ENCODE peak calls at places on chromosomes 3 and 15, in ten cellular contexts. I, D, R, S, W, P, C, O, K and Z are unnamed samples.

GRCh38 chr15:92968926-92969664 is 69.0 kb downstream of the CHD2 start:
- DNase-seq in I (no peak), D (no peak), R (no peak), S (no peak), W (no peak), P (no peak), C (no peak), O (no peak), K (no peak), Z (peak)

GRCh38 chr3:67305160-67305559 is 307.1 kb downstream of the KBTBD8 start:
- DNase-seq in I (no peak), D (no peak), R (no peak), S (no peak), W (no peak), P (no peak), C (no peak), O (no peak), K (no peak), Z (no peak)

GRCh38 chr3:73056365-73057150 is 4.9 kb upstream of the EBLN2 start:
- DNase-seq in I (peak), D (no peak), R (peak), S (peak), W (no peak), P (no peak), C (no peak), O (no peak), K (no peak), Z (no peak)

GRCh38 chr15:65916041-65916663 is 46.9 kb downstream of the RAB11A start:
- DNase-seq in I (no peak), D (no peak), R (no peak), S (no peak), W (no peak), P (no peak), C (no peak), O (no peak), K (no peak), Z (no peak)

GRCh38 chr3:43894176-43895049 is 203.7 kb downstream of the ABHD5 start:
- DNase-seq in I (peak), D (no peak), R (peak), S (peak), W (no peak), P (no peak), C (no peak), O (peak), K (peak), Z (peak)

GRCh38 chr15:22884344-22884743 is 45.9 kb downstream of the NIPA2 start:
- DNase-seq in I (peak), D (no peak), R (no peak), S (no peak), W (no peak), P (no peak), C (no peak), O (no peak), K (no peak), Z (no peak)

GRCh38 chr15:35089556-35089955 is 4.5 kb upstream of the NANOGP8 start:
- DNase-seq in I (no peak), D (no peak), R (no peak), S (no peak), W (no peak), P (no peak), C (no peak), O (no peak), K (no peak), Z (no peak)

GRCh38 chr3:59783468-59783988 is 733.7 kb upstream of the CFAP20DC start:
- DNase-seq in I (no peak), D (no peak), R (no peak), S (no peak), W (no peak), P (no peak), C (no peak), O (no peak), K (no peak), Z (no peak)

GRCh38 chr15:80800067-80800466 is 20.9 kb downstream of the CEMIP start:
- DNase-seq in I (no peak), D (no peak), R (no peak), S (no peak), W (no peak), P (no peak), C (no peak), O (no peak), K (no peak), Z (no peak)

GRCh38 chr3:116059421-116060096 is 385.7 kb downstream of the LSAMP start:
- DNase-seq in I (peak), D (peak), R (peak), S (peak), W (peak), P (no peak), C (no peak), O (peak), K (no peak), Z (peak)

GRCh38 chr15:40847225-40847961 is 3.5 kb downstream of the SPINT1 start:
- DNase-seq in I (peak), D (peak), R (no peak), S (no peak), W (no peak), P (no peak), C (peak), O (peak), K (peak), Z (peak)

GRCh38 chr15:39581501-39582285 is 814 bp downstream of the THBS1 start:
- DNase-seq in I (peak), D (no peak), R (peak), S (peak), W (peak), P (no peak), C (peak), O (no peak), K (peak), Z (peak)

GRCh38 chr15:40978141-40978540 is 24.9 kb downstream of the CHAC1 start:
- DNase-seq in I (no peak), D (no peak), R (no peak), S (no peak), W (no peak), P (no peak), C (no peak), O (no peak), K (no peak), Z (no peak)

GRCh38 chr3:64865872-64866588 is 178.2 kb upstream of the ADAMTS9 start:
- DNase-seq in I (no peak), D (peak), R (no peak), S (no peak), W (no peak), P (no peak), C (no peak), O (no peak), K (no peak), Z (no peak)

GRCh38 chr3:64859625-64860590 is 172.1 kb upstream of the ADAMTS9 start:
- DNase-seq in I (no peak), D (no peak), R (peak), S (peak), W (peak), P (no peak), C (no peak), O (no peak), K (no peak), Z (no peak)

GRCh38 chr3:64863811-64864210 is 176.0 kb upstream of the ADAMTS9 start:
- DNase-seq in I (peak), D (no peak), R (no peak), S (no peak), W (no peak), P (no peak), C (no peak), O (no peak), K (no peak), Z (no peak)

GRCh38 chr3:64856953-64857516 is 169.2 kb upstream of the ADAMTS9 start:
- DNase-seq in I (no peak), D (no peak), R (no peak), S (no peak), W (no peak), P (no peak), C (no peak), O (no peak), K (no peak), Z (no peak)

DNA sequence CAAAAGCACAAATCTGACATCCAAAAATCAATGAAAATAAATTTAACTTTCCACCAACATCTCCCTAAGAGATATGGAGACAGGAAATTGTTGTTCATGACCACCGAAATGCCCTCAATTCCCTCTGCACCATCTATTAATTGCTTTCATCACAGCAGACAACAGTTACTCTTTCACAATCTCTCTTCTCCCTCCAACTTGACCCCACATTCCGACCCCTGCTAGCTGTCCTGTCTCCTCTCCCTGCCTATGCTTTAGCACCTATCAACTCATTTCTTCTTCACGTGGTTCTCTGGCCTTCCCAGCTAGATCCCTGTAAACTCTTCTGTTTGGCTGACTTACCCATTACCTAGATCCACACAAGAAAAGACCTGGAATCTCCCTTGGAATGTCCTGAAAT is 173.9 kb upstream of the ADAMTS9 start:
- DNase-seq in I (no peak), D (no peak), R (peak), S (no peak), W (no peak), P (no peak), C (no peak), O (no peak), K (no peak), Z (no peak)
- H3K4me3 ChIP-seq in I (no peak), D (no peak), R (no peak), S (no peak), W (no peak), P (no peak), C (no peak), O (no peak), K (no peak), Z (no peak)

GRCh38 chr3:127822166-127822835 is at the start of gene MGLL:
- DNase-seq in I (peak), D (no peak), R (no peak), S (peak), W (no peak), P (no peak), C (no peak), O (peak), K (peak), Z (peak)

GRCh38 chr3:127822836-127823589 is 698 bp upstream of the MGLL start:
- DNase-seq in I (peak), D (no peak), R (no peak), S (peak), W (no peak), P (peak), C (peak), O (peak), K (peak), Z (peak)

GRCh38 chr3:127824151-127824825 is 2.0 kb upstream of the MGLL start:
- DNase-seq in I (no peak), D (no peak), R (no peak), S (no peak), W (no peak), P (no peak), C (no peak), O (no peak), K (no peak), Z (no peak)

GRCh38 chr3:127825764-127826163 is 3.4 kb upstream of the MGLL start:
- DNase-seq in I (no peak), D (no peak), R (no peak), S (no peak), W (no peak), P (no peak), C (no peak), O (no peak), K (no peak), Z (no peak)

DNA sequence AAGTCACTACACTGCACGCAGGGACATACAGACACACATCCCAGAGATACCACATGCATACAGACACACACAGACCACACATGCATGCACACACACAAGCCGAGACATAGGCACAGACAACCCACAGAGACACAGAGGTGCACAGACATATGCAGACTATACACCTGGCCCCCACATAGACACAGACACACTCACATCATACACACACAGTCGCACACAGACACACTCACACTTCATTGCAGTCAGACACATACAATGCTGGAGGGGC is 1.2 kb upstream of the MGLL start:
- DNase-seq in I (no peak), D (no peak), R (no peak), S (no peak), W (no peak), P (no peak), C (no peak), O (no peak), K (no peak), Z (no peak)
- H3K4me3 ChIP-seq in I (peak), D (peak), R (peak), S (peak), W (peak), P (peak), C (peak), O (peak), K (peak), Z (no peak)

GRCh38 chr15:48596415-48596814 is 49.1 kb downstream of the FBN1 start:
- DNase-seq in I (no peak), D (no peak), R (no peak), S (peak), W (no peak), P (no peak), C (no peak), O (no peak), K (no peak), Z (no peak)
- H3K4me3 ChIP-seq in I (no peak), D (no peak), R (no peak), S (no peak), W (no peak), P (no peak), C (no peak), O (no peak), K (no peak), Z (no peak)

DNA sequence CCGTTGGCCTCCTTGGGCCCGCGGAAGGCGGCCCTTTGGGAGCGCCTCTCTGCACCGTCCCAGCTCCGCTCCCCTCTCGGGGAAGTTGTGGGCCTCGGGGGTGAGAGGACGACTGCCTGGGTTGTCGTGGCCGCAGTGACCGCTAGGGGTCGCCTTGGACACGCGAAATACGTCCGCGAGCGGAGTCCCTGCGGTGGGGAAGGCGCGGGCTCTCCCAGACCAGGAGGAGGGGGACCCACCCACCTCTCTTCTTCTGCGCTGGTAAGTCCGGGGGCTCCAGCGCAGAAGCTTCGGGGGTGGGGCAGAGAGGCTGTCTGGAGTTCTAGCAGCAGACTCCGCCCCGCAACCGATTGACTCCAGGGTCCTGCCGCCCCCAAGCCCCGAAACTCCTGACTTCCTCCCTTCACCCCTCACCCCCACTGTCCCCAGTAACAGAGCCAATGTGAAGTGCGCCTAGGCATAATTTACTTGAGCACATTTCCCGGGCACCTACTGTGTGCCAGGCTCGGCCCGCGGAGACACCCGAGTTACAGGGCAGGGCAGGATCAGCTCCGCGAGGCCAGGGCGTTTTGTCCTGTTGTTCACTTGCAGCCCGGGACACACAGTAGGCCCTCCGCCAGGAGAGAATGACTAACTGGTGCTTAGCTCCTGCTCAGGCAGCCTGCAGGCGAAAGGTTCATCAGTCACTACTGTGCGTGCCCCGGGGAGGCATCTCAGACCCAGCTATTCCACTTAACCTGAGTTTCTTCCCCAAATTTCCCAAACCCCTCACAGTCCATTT is 32.8 kb downstream of the DNASE1L3 start:
- DNase-seq in I (peak), D (peak), R (peak), S (peak), W (no peak), P (peak), C (peak), O (peak), K (peak), Z (peak)
- H3K4me3 ChIP-seq in I (peak), D (peak), R (peak), S (peak), W (peak), P (peak), C (no peak), O (peak), K (peak), Z (peak)

GRCh38 chr3:185330644-185331043 is 32.3 kb upstream of the MAP3K13 start:
- DNase-seq in I (no peak), D (peak), R (no peak), S (no peak), W (no peak), P (no peak), C (no peak), O (no peak), K (no peak), Z (no peak)

GRCh38 chr3:185328324-185329004 is 34.5 kb upstream of the MAP3K13 start:
- DNase-seq in I (no peak), D (no peak), R (no peak), S (no peak), W (no peak), P (no peak), C (no peak), O (no peak), K (no peak), Z (no peak)

GRCh38 chr3:185335799-185336198 is 27.1 kb upstream of the MAP3K13 start:
- DNase-seq in I (no peak), D (no peak), R (peak), S (no peak), W (no peak), P (no peak), C (no peak), O (no peak), K (no peak), Z (no peak)

GRCh38 chr3:185330238-185330637 is 32.7 kb upstream of the MAP3K13 start:
- DNase-seq in I (no peak), D (no peak), R (no peak), S (no peak), W (no peak), P (no peak), C (peak), O (no peak), K (peak), Z (no peak)

DNA sequence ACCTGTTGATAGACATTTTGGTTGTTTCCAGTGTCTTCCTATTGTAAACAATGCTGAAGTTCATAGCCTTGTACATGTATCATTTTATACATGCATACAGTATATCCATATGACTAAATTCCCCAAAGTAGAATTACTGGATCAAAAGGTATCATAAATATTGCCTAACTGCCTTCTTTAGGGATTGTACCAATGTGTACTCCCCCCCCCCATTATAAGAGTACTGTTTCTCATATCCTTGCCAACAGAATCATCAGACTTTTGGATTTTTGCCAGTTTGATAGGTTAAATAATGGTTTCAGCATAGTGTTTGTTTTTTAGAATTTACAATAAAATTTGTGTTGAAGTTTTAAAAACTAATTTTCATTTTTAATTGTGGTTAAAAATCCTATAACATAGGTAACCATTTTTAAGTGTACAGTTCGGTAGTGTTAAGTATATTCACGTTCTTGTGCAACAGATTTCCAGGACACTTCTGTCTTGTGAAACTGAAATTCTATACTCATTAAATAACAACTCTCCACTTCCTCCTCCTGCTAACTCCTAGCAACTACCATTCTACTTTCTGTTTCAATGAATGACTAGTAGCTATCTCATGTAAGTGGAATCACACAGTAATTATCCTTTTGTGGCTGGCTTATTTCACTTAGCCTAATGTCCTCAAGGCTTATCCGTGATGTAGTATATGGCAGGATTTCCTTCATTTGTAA is 30.8 kb upstream of the MAP3K13 start:
- DNase-seq in I (no peak), D (no peak), R (peak), S (peak), W (peak), P (no peak), C (no peak), O (no peak), K (no peak), Z (no peak)
- H3K4me3 ChIP-seq in I (no peak), D (no peak), R (no peak), S (no peak), W (no peak), P (no peak), C (no peak), O (no peak), K (no peak), Z (no peak)

GRCh38 chr3:120113128-120114116 is 19.2 kb upstream of the GSK3B start:
- DNase-seq in I (no peak), D (no peak), R (peak), S (peak), W (peak), P (no peak), C (peak), O (no peak), K (no peak), Z (no peak)
- H3K4me3 ChIP-seq in I (no peak), D (no peak), R (no peak), S (no peak), W (no peak), P (no peak), C (no peak), O (no peak), K (no peak), Z (no peak)

GRCh38 chr15:88752501-88752900 is 50.7 kb upstream of the ACAN start:
- DNase-seq in I (no peak), D (no peak), R (no peak), S (no peak), W (no peak), P (no peak), C (no peak), O (no peak), K (no peak), Z (no peak)

GRCh38 chr15:88747626-88748025 is 55.6 kb upstream of the ACAN start:
- DNase-seq in I (no peak), D (no peak), R (no peak), S (no peak), W (no peak), P (no peak), C (no peak), O (no peak), K (no peak), Z (no peak)

GRCh38 chr15:88748651-88749050 is 54.6 kb upstream of the ACAN start:
- DNase-seq in I (no peak), D (no peak), R (no peak), S (no peak), W (no peak), P (no peak), C (no peak), O (no peak), K (no peak), Z (no peak)

GRCh38 chr15:88748081-88748480 is 55.2 kb upstream of the ACAN start:
- DNase-seq in I (no peak), D (no peak), R (no peak), S (no peak), W (no peak), P (no peak), C (no peak), O (no peak), K (no peak), Z (no peak)

DNA sequence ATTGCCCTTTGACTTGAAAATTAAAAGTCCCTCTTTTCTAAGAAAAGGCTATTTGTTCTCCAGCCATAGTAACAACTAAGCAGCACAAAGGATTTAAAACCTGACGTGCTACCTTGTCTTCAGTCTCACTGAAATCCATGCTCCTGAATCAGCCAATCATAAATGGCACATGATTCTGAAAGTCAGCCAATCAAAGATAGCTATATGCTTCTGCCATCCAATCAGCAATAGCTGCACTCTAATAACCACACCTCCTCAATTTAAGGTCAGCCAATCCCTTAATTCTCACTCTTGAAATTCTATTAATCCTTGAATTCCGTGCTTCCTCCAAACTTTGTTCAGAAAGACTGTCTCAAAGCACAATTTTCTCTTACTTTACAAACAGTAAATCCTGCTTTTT is 53.5 kb upstream of the ACAN start:
- DNase-seq in I (no peak), D (no peak), R (no peak), S (no peak), W (no peak), P (no peak), C (no peak), O (no peak), K (no peak), Z (no peak)
- H3K4me3 ChIP-seq in I (no peak), D (no peak), R (no peak), S (no peak), W (no peak), P (no peak), C (no peak), O (no peak), K (no peak), Z (no peak)

GRCh38 chr15:73052679-73053397 is 575 bp downstream of the NEO1 start:
- DNase-seq in I (peak), D (peak), R (no peak), S (peak), W (no peak), P (peak), C (peak), O (peak), K (peak), Z (peak)
- H3K4me3 ChIP-seq in I (peak), D (peak), R (peak), S (peak), W (peak), P (peak), C (peak), O (peak), K (peak), Z (peak)